ENCODE peak calls at places on chromosomes 1 and 21, in five cellular contexts. One of them, this sample, is unnamed. For H3K27me3, the result is how much of the 10 kb centered on the place peaks cover.

GRCh38 chr1:209849388-209849787 is 21.6 kb downstream of the UTP25 start:
- DNase-seq in uterus: no peak
- DNase-seq in body of pancreas: no peak
- DNase-seq in CD4-positive, CD25-positive, alpha-beta regulatory T cell: no peak
- DNase-seq in fibroblast of lung: no peak
- DNase-seq in this sample: no peak

GRCh38 chr1:91440845-91441244 is 36.2 kb upstream of the HFM1 start:
- DNase-seq in uterus: no peak
- DNase-seq in fibroblast of lung: peak
- DNase-seq in body of pancreas: no peak
- DNase-seq in CD4-positive, CD25-positive, alpha-beta regulatory T cell: peak
- DNase-seq in this sample: no peak

GRCh38 chr1:14435368-14436023 is 163.0 kb upstream of the KAZN start:
- DNase-seq in CD4-positive, CD25-positive, alpha-beta regulatory T cell: no peak
- DNase-seq in fibroblast of lung: no peak
- DNase-seq in body of pancreas: peak
- DNase-seq in uterus: no peak
- DNase-seq in this sample: no peak

GRCh38 chr21:24658926-24659325 is 948.4 kb downstream of the MRPL39 start:
- DNase-seq in CD4-positive, CD25-positive, alpha-beta regulatory T cell: no peak
- DNase-seq in fibroblast of lung: no peak
- DNase-seq in uterus: no peak
- DNase-seq in body of pancreas: no peak
- DNase-seq in this sample: no peak

GRCh38 chr1:246567258-246568235 is 1.3 kb downstream of the CNST start:
- DNase-seq in body of pancreas: no peak
- DNase-seq in fibroblast of lung: peak
- DNase-seq in CD4-positive, CD25-positive, alpha-beta regulatory T cell: peak
- DNase-seq in uterus: no peak
- DNase-seq in this sample: no peak

GRCh38 chr1:49995734-49996133 is 28.0 kb downstream of the AGBL4 start:
- DNase-seq in body of pancreas: no peak
- DNase-seq in uterus: no peak
- DNase-seq in fibroblast of lung: no peak
- DNase-seq in CD4-positive, CD25-positive, alpha-beta regulatory T cell: no peak
- DNase-seq in this sample: no peak

GRCh38 chr1:18913065-18913502 is 10.7 kb upstream of the ALDH4A1 start:
- DNase-seq in uterus: peak
- DNase-seq in body of pancreas: peak
- DNase-seq in fibroblast of lung: peak
- DNase-seq in CD4-positive, CD25-positive, alpha-beta regulatory T cell: peak
- DNase-seq in this sample: peak

GRCh38 chr1:224726783-224727182 is 110.7 kb downstream of the CNIH3 start:
- DNase-seq in uterus: peak
- DNase-seq in CD4-positive, CD25-positive, alpha-beta regulatory T cell: no peak
- DNase-seq in body of pancreas: peak
- DNase-seq in fibroblast of lung: peak
- DNase-seq in this sample: no peak

GRCh38 chr1:147771216-147772125 is 11.1 kb upstream of the GJA5 start:
- DNase-seq in CD4-positive, CD25-positive, alpha-beta regulatory T cell: no peak
- DNase-seq in uterus: peak
- DNase-seq in fibroblast of lung: no peak
- DNase-seq in body of pancreas: no peak
- DNase-seq in this sample: no peak

GRCh38 chr1:158652721-158653334 is 33.7 kb downstream of the SPTA1 start:
- DNase-seq in fibroblast of lung: no peak
- DNase-seq in uterus: no peak
- DNase-seq in CD4-positive, CD25-positive, alpha-beta regulatory T cell: no peak
- DNase-seq in body of pancreas: no peak
- DNase-seq in this sample: no peak

GRCh38 chr1:167404908-167405307 is 113.4 kb downstream of the CD247 start:
- DNase-seq in uterus: no peak
- DNase-seq in body of pancreas: no peak
- DNase-seq in CD4-positive, CD25-positive, alpha-beta regulatory T cell: no peak
- DNase-seq in fibroblast of lung: no peak
- DNase-seq in this sample: no peak

GRCh38 chr1:215056584-215056983 is 26.0 kb upstream of the KCNK2 start:
- DNase-seq in uterus: no peak
- DNase-seq in fibroblast of lung: no peak
- DNase-seq in CD4-positive, CD25-positive, alpha-beta regulatory T cell: no peak
- DNase-seq in body of pancreas: no peak
- DNase-seq in this sample: no peak

GRCh38 chr1:227234998-227235405 is 83.3 kb downstream of the CDC42BPA start:
- DNase-seq in uterus: no peak
- DNase-seq in CD4-positive, CD25-positive, alpha-beta regulatory T cell: no peak
- DNase-seq in fibroblast of lung: peak
- DNase-seq in body of pancreas: peak
- DNase-seq in this sample: no peak

GRCh38 chr21:21463456-21463855 is 465.2 kb downstream of the NCAM2 start:
- DNase-seq in CD4-positive, CD25-positive, alpha-beta regulatory T cell: no peak
- DNase-seq in uterus: no peak
- DNase-seq in body of pancreas: no peak
- DNase-seq in fibroblast of lung: no peak
- DNase-seq in this sample: no peak

GRCh38 chr1:224541901-224542610 is 74.1 kb upstream of the CNIH3 start:
- DNase-seq in CD4-positive, CD25-positive, alpha-beta regulatory T cell: no peak
- DNase-seq in uterus: no peak
- DNase-seq in fibroblast of lung: no peak
- DNase-seq in body of pancreas: no peak
- DNase-seq in this sample: no peak

GRCh38 chr1:212618466-212619210 is 10.1 kb downstream of the ATF3 start:
- DNase-seq in body of pancreas: no peak
- DNase-seq in CD4-positive, CD25-positive, alpha-beta regulatory T cell: no peak
- DNase-seq in uterus: no peak
- DNase-seq in fibroblast of lung: no peak
- DNase-seq in this sample: no peak

GRCh38 chr1:157505481-157506272 is 46.6 kb downstream of the FCRL5 start:
- DNase-seq in uterus: no peak
- DNase-seq in fibroblast of lung: peak
- DNase-seq in body of pancreas: peak
- DNase-seq in CD4-positive, CD25-positive, alpha-beta regulatory T cell: no peak
- DNase-seq in this sample: no peak

GRCh38 chr1:180152588-180152987 is 2.1 kb upstream of the QSOX1 start:
- DNase-seq in body of pancreas: no peak
- DNase-seq in fibroblast of lung: no peak
- DNase-seq in CD4-positive, CD25-positive, alpha-beta regulatory T cell: no peak
- DNase-seq in uterus: no peak
- DNase-seq in this sample: no peak

GRCh38 chr1:37020653-37021277 is 13.6 kb downstream of the GRIK3 start:
- DNase-seq in uterus: no peak
- DNase-seq in body of pancreas: no peak
- DNase-seq in CD4-positive, CD25-positive, alpha-beta regulatory T cell: no peak
- DNase-seq in fibroblast of lung: no peak
- DNase-seq in this sample: no peak

GRCh38 chr1:52603680-52604501 is 1.7 kb downstream of the GPX7 start:
- DNase-seq in body of pancreas: no peak
- DNase-seq in uterus: no peak
- DNase-seq in CD4-positive, CD25-positive, alpha-beta regulatory T cell: no peak
- DNase-seq in fibroblast of lung: no peak
- DNase-seq in this sample: no peak

GRCh38 chr1:198234511-198235251 is 77.9 kb downstream of the NEK7 start:
- DNase-seq in fibroblast of lung: peak
- DNase-seq in body of pancreas: no peak
- DNase-seq in uterus: no peak
- DNase-seq in CD4-positive, CD25-positive, alpha-beta regulatory T cell: no peak
- DNase-seq in this sample: no peak

GRCh38 chr21:41045534-41046268 is 122.3 kb upstream of the BACE2 start:
- DNase-seq in body of pancreas: peak
- DNase-seq in uterus: no peak
- DNase-seq in fibroblast of lung: no peak
- DNase-seq in CD4-positive, CD25-positive, alpha-beta regulatory T cell: no peak
- DNase-seq in this sample: no peak

GRCh38 chr1:192867180-192867579 is 58.3 kb downstream of the RGS2 start:
- DNase-seq in uterus: no peak
- DNase-seq in body of pancreas: no peak
- DNase-seq in fibroblast of lung: no peak
- DNase-seq in CD4-positive, CD25-positive, alpha-beta regulatory T cell: no peak
- DNase-seq in this sample: no peak

GRCh38 chr1:84847253-84848247 is 45.5 kb downstream of the LPAR3 start:
- DNase-seq in uterus: peak
- DNase-seq in body of pancreas: peak
- DNase-seq in CD4-positive, CD25-positive, alpha-beta regulatory T cell: no peak
- DNase-seq in fibroblast of lung: peak
- DNase-seq in this sample: no peak

GRCh38 chr1:32239790-32240139 is 7.3 kb upstream of the FAM167B start:
- DNase-seq in CD4-positive, CD25-positive, alpha-beta regulatory T cell: no peak
- DNase-seq in body of pancreas: peak
- DNase-seq in uterus: no peak
- DNase-seq in fibroblast of lung: no peak
- DNase-seq in this sample: no peak

GRCh38 chr1:206890690-206891089 is 6.6 kb upstream of the IL24 start:
- DNase-seq in fibroblast of lung: peak
- DNase-seq in CD4-positive, CD25-positive, alpha-beta regulatory T cell: no peak
- DNase-seq in uterus: no peak
- DNase-seq in body of pancreas: peak
- DNase-seq in this sample: no peak

GRCh38 chr1:206890125-206890637 is 7.1 kb upstream of the IL24 start:
- DNase-seq in CD4-positive, CD25-positive, alpha-beta regulatory T cell: no peak
- DNase-seq in body of pancreas: peak
- DNase-seq in uterus: no peak
- DNase-seq in fibroblast of lung: peak
- DNase-seq in this sample: no peak

GRCh38 chr1:206885341-206886060 is 11.7 kb upstream of the IL24 start:
- DNase-seq in uterus: no peak
- DNase-seq in CD4-positive, CD25-positive, alpha-beta regulatory T cell: no peak
- DNase-seq in body of pancreas: no peak
- DNase-seq in fibroblast of lung: no peak
- DNase-seq in this sample: no peak

GRCh38 chr1:206886831-206887230 is 10.4 kb upstream of the IL24 start:
- DNase-seq in fibroblast of lung: peak
- DNase-seq in body of pancreas: no peak
- DNase-seq in uterus: no peak
- DNase-seq in CD4-positive, CD25-positive, alpha-beta regulatory T cell: no peak
- DNase-seq in this sample: no peak

DNA sequence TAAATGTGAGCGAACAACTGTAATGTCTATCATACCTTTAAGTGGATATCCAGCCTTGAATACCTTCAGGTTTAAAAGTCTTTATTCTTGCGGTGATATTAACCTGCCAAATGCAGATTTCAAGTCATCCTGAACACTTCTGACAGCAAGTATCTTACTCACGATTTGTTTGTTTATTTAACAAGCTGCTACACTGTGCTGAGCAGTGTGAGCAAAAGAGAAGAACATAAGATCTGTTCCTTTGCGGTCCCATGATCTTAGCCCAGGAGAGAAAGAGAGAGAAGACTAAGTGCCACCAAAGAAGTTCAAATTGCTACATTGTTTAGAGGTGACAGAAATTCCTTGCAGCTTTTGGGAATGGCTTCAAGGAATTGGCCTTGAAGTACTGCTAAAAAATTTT is 9.5 kb upstream of the IL24 start:
- DNase-seq in body of pancreas: no peak
- DNase-seq in uterus: no peak
- DNase-seq in CD4-positive, CD25-positive, alpha-beta regulatory T cell: no peak
- DNase-seq in fibroblast of lung: peak
- DNase-seq in this sample: no peak
- H3K27ac ChIP-seq in body of pancreas: no peak
- H3K27ac ChIP-seq in uterus: no peak
- H3K27ac ChIP-seq in CD4-positive, CD25-positive, alpha-beta regulatory T cell: no peak
- H3K27ac ChIP-seq in fibroblast of lung: peak
- H3K27ac ChIP-seq in this sample: no peak

DNA sequence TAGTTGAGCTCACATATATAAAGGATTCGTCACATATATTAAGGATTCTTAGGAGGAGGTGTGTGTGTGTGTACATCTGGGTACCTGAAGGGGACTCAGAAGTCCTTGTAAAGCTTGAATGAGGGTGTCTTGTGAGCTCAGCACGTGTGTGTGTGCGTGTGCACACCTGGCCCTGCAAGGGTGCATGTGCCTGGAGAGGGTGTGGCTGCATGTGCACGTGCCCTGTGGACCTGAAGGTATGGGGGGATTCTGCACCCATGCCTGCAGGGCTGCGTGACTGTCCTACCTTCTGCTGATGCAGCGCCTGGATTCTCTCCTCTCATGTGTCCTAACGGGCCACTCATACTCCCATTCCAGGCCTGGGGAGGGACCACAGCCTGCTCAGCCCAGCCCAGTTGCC is 24.0 kb downstream of the EPHA8 start:
- DNase-seq in uterus: no peak
- DNase-seq in body of pancreas: no peak
- DNase-seq in CD4-positive, CD25-positive, alpha-beta regulatory T cell: no peak
- DNase-seq in fibroblast of lung: no peak
- DNase-seq in this sample: no peak
- H3K27me3 ChIP-seq in uterus: under half
- H3K27me3 ChIP-seq in body of pancreas: under half
- H3K27me3 ChIP-seq in CD4-positive, CD25-positive, alpha-beta regulatory T cell: under half
- H3K27me3 ChIP-seq in fibroblast of lung: under half
- H3K27me3 ChIP-seq in this sample: under half

GRCh38 chr1:66337249-66337648 is 196.7 kb upstream of the SGIP1 start:
- DNase-seq in fibroblast of lung: no peak
- DNase-seq in body of pancreas: no peak
- DNase-seq in uterus: no peak
- DNase-seq in CD4-positive, CD25-positive, alpha-beta regulatory T cell: no peak
- DNase-seq in this sample: no peak
- H3K27ac ChIP-seq in fibroblast of lung: no peak
- H3K27ac ChIP-seq in body of pancreas: no peak
- H3K27ac ChIP-seq in uterus: no peak
- H3K27ac ChIP-seq in CD4-positive, CD25-positive, alpha-beta regulatory T cell: peak
- H3K27ac ChIP-seq in this sample: peak

GRCh38 chr1:30642391-30643120 is 80.8 kb downstream of the MATN1 start:
- DNase-seq in fibroblast of lung: no peak
- DNase-seq in CD4-positive, CD25-positive, alpha-beta regulatory T cell: no peak
- DNase-seq in body of pancreas: no peak
- DNase-seq in uterus: no peak
- DNase-seq in this sample: no peak
- H3K27me3 ChIP-seq in fibroblast of lung: under half
- H3K27me3 ChIP-seq in CD4-positive, CD25-positive, alpha-beta regulatory T cell: under half
- H3K27me3 ChIP-seq in body of pancreas: under half
- H3K27me3 ChIP-seq in uterus: under half
- H3K27me3 ChIP-seq in this sample: under half

This sample was measured in CD8-positive, alpha-beta T cell.